ENCODE peak calls at places on chromosomes 2 and 18, in eight cellular contexts. X is midbrain; S is mesothelial cell of epicardium; Y is HCEC 1CT; P is activated CD4-positive, alpha-beta T cell treated with anti-CD3 and anti-CD28 coated beads for 4 hours; R is activated naive CD4-positive, alpha-beta T cell; O is stimulated activated CD8-positive, alpha-beta memory T cell treated with anti-CD3 and anti-CD28 coated beads, Interleukin-15, amount 100 ng/mL, for 24 hours; E is upper lobe of left lung. F is an unnamed sample.

GRCh38 chr2:152453129-152453642 is 118.2 kb downstream of the FMNL2 start:
- DNase-seq in Y (no peak), R (no peak), X (peak; percentile 82), P (no peak), S (no peak), E (no peak), O (no peak), F (no peak)

GRCh38 chr2:119242276-119243119 is 18.9 kb downstream of the STEAP3 start:
- DNase-seq in X (no peak), R (no peak), E (no peak), Y (no peak), S (no peak), P (no peak), O (no peak), F (no peak)

GRCh38 chr2:68223419-68223818 is 28.9 kb downstream of the PPP3R1 start:
- DNase-seq in P (no peak), Y (no peak), O (no peak), R (no peak), X (no peak), S (no peak), E (no peak), F (peak; percentile 31)

GRCh38 chr2:226123307-226123706 is 676.3 kb downstream of the IRS1 start:
- DNase-seq in S (no peak), E (no peak), P (no peak), X (no peak), O (no peak), Y (no peak), R (no peak), F (peak; percentile 28)

GRCh38 chr2:27013738-27014137 is 19.0 kb upstream of the TMEM214 start:
- DNase-seq in R (no peak), Y (no peak), S (no peak), E (no peak), P (no peak), O (no peak), X (no peak), F (no peak)

GRCh38 chr18:22800551-22800951 is 132.6 kb upstream of the RBBP8 start:
- DNase-seq in S (no peak), X (no peak), O (no peak), P (no peak), R (no peak), Y (no peak), E (no peak), F (peak; percentile 65)

GRCh38 chr2:61504949-61505348 is 33.2 kb downstream of the XPO1 start:
- DNase-seq in O (no peak), P (no peak), R (no peak), X (no peak), E (no peak), S (no peak), Y (no peak), F (no peak)

GRCh38 chr18:78610179-78610578 is 369.4 kb upstream of the SALL3 start:
- DNase-seq in R (no peak), O (no peak), P (no peak), Y (no peak), S (no peak), E (no peak), X (no peak), F (no peak)

GRCh38 chr2:202911513-202912341 is at the start of the genes CARF and WDR12:
- DNase-seq in O (peak; percentile 73), E (peak; percentile 94), X (peak; percentile 95), R (peak; percentile 75), S (peak; percentile 92), Y (peak; percentile 96), P (peak; percentile 88), F (peak; percentile 98)

GRCh38 chr2:169715379-169716228 is 18.0 kb upstream of the KLHL23 start:
- DNase-seq in E (peak; percentile 58), X (no peak), O (no peak), Y (no peak), P (no peak), R (no peak), S (no peak), F (peak; percentile 36)

GRCh38 chr2:100522430-100522829 is 40.4 kb upstream of the PDCL3 start:
- DNase-seq in P (no peak), O (no peak), Y (no peak), E (no peak), R (no peak), X (no peak), S (no peak), F (no peak)

GRCh38 chr2:238235331-238235732 is 4.5 kb downstream of the HES6 start:
- DNase-seq in P (no peak), X (no peak), O (no peak), E (peak; percentile 35), Y (no peak), R (no peak), S (no peak), F (peak; percentile 46)

GRCh38 chr2:134508396-134508795 is 210.4 kb downstream of the TMEM163 start:
- DNase-seq in X (no peak), O (no peak), Y (no peak), P (no peak), R (no peak), S (no peak), E (no peak), F (no peak)

GRCh38 chr2:164967781-164968228 is 12.5 kb upstream of the SLC38A11 start:
- DNase-seq in O (no peak), P (no peak), R (no peak), Y (peak; percentile 81), S (no peak), X (no peak), E (peak; percentile 41), F (peak; percentile 79)

GRCh38 chr2:209388416-209389037 is 35.3 kb upstream of the MAP2 start:
- DNase-seq in S (no peak), X (no peak), Y (no peak), E (no peak), O (no peak), R (no peak), P (no peak), F (no peak)

GRCh38 chr2:12513339-12513738 is 203.4 kb upstream of the TRIB2 start:
- DNase-seq in R (no peak), P (no peak), S (no peak), O (no peak), E (no peak), Y (no peak), X (no peak), F (no peak)

GRCh38 chr18:30639361-30639760 is 403.2 kb downstream of the DSC3 start:
- DNase-seq in O (no peak), S (no peak), X (no peak), R (no peak), Y (no peak), P (no peak), E (no peak), F (no peak)

GRCh38 chr2:234629596-234629995 is 132.7 kb upstream of the ARL4C start:
- DNase-seq in P (no peak), E (no peak), Y (no peak), R (no peak), O (no peak), S (no peak), X (no peak), F (no peak)

GRCh38 chr2:45652090-45653050 is 895 bp downstream of the PRKCE start:
- DNase-seq in R (no peak), E (peak; percentile 46), S (peak; percentile 50), X (peak; percentile 5), O (no peak), P (peak; percentile 17), Y (peak; percentile 14), F (peak; percentile 75)

GRCh38 chr2:149145314-149146295 is 107.1 kb downstream of the LYPD6B start:
- DNase-seq in S (no peak), X (no peak), Y (no peak), O (no peak), R (no peak), E (no peak), P (no peak), F (peak; percentile 14)

GRCh38 chr2:241859017-241859435 is 332 bp upstream of the PDCD1 start:
- DNase-seq in S (no peak), R (no peak), P (no peak), E (no peak), Y (no peak), O (no peak), X (no peak), F (no peak)

GRCh38 chr2:121360566-121361300 is 75.7 kb upstream of the TFCP2L1 start:
- DNase-seq in O (no peak), E (peak; percentile 73), R (no peak), P (no peak), S (no peak), Y (peak; percentile 89), X (no peak), F (peak; percentile 97)

GRCh38 chr2:20165677-20166509 is 59.0 kb downstream of the SDC1 start:
- DNase-seq in S (no peak), E (no peak), X (no peak), Y (no peak), P (no peak), O (no peak), R (no peak), F (no peak)

GRCh38 chr2:172985139-172985874 is 90.3 kb upstream of the MAP3K20 start:
- DNase-seq in P (no peak), R (no peak), O (no peak), Y (no peak), S (no peak), E (peak; percentile 82), X (no peak), F (peak; percentile 88)

GRCh38 chr2:186862869-186863709 is 14.1 kb upstream of the ZSWIM2 start:
- DNase-seq in R (no peak), X (peak; percentile 7), P (no peak), E (no peak), S (no peak), Y (peak; percentile 88), O (no peak), F (peak; percentile 59)

GRCh38 chr2:231929961-231930600 is 3.9 kb upstream of the NPPC start:
- DNase-seq in X (no peak), Y (peak; percentile 15), O (no peak), R (no peak), E (no peak), P (no peak), S (peak; percentile 38), F (no peak)

GRCh38 chr2:46131-46470 is 204 bp downstream of the FAM110C start:
- DNase-seq in P (no peak), R (no peak), X (no peak), O (no peak), Y (no peak), E (no peak), S (peak; percentile 52), F (no peak)

GRCh38 chr2:181458881-181459280 is 1.7 kb downstream of the ITGA4 start:
- DNase-seq in Y (no peak), R (no peak), X (no peak), S (no peak), O (no peak), P (no peak), E (no peak), F (no peak)

GRCh38 chr18:55384115-55384514 is 203.9 kb downstream of the TCF4 start:
- DNase-seq in O (no peak), S (no peak), E (no peak), P (no peak), Y (no peak), X (no peak), R (no peak), F (no peak)

GRCh38 chr18:73891572-73892421 is 255.8 kb downstream of the FBXO15 start:
- DNase-seq in Y (no peak), S (no peak), P (no peak), O (no peak), X (no peak), R (no peak), E (no peak), F (peak; percentile 8)

GRCh38 chr2:151671198-151671597 is 63.1 kb downstream of the NEB start:
- DNase-seq in S (no peak), R (no peak), X (no peak), O (no peak), Y (no peak), E (no peak), P (no peak), F (no peak)

GRCh38 chr2:109645412-109646184 is 31.4 kb downstream of the SOWAHC start:
- DNase-seq in R (no peak), P (no peak), O (no peak), Y (no peak), X (no peak), E (no peak), S (no peak), F (no peak)

GRCh38 chr18:44823782-44824181 is 143.1 kb downstream of the SETBP1 start:
- DNase-seq in P (no peak), S (no peak), Y (no peak), E (no peak), X (no peak), R (no peak), O (no peak), F (peak; percentile 80)

GRCh38 chr2:128632491-128632780 is 313.8 kb upstream of the HS6ST1 start:
- DNase-seq in E (no peak), Y (no peak), O (no peak), R (no peak), P (no peak), X (no peak), S (no peak), F (no peak)